ENCODE peak calls at places on chromosomes 4 and X, in four cellular contexts. One of them, this sample, is unnamed.

GRCh38 chrX:137563681-137564651 is 2.0 kb upstream of the ZIC3 start:
- DNase-seq in GM12892: no peak
- DNase-seq in K562: no peak
- DNase-seq in Panc1: no peak
- DNase-seq in this sample: no peak

GRCh38 chrX:134431894-134432293 is 28.1 kb upstream of the HPRT1 start:
- DNase-seq in GM12892: no peak
- DNase-seq in K562: no peak
- DNase-seq in Panc1: no peak
- DNase-seq in this sample: no peak

GRCh38 chr4:156999175-156999517 is 27.5 kb upstream of the PDGFC start:
- DNase-seq in Panc1: peak; percentile 87
- DNase-seq in GM12892: no peak
- DNase-seq in K562: no peak
- DNase-seq in this sample: peak; percentile 10

GRCh38 chrX:48971325-48972213 is at the start of gene KCND1:
- DNase-seq in GM12892: no peak
- DNase-seq in K562: peak; percentile 21
- DNase-seq in Panc1: no peak
- DNase-seq in this sample: peak; percentile 28

GRCh38 chrX:1521459-1521956 is 15.5 kb downstream of the P2RY8 start:
- DNase-seq in GM12892: peak; percentile 69
- DNase-seq in Panc1: no peak
- DNase-seq in K562: no peak
- DNase-seq in this sample: peak; percentile 71

GRCh38 chr4:184347251-184348239 is 126.8 kb downstream of the IRF2 start:
- DNase-seq in GM12892: no peak
- DNase-seq in Panc1: no peak
- DNase-seq in K562: peak; percentile 76
- DNase-seq in this sample: peak; percentile 72

GRCh38 chr4:18113710-18114331 is 92.3 kb upstream of the LCORL start:
- DNase-seq in Panc1: no peak
- DNase-seq in GM12892: no peak
- DNase-seq in K562: no peak
- DNase-seq in this sample: no peak

GRCh38 chrX:2748171-2748814 is 3.5 kb upstream of the XG start:
- DNase-seq in Panc1: no peak
- DNase-seq in K562: no peak
- DNase-seq in GM12892: no peak
- DNase-seq in this sample: no peak

GRCh38 chr4:122481766-122482405 is 25.4 kb upstream of the IL2 start:
- DNase-seq in Panc1: no peak
- DNase-seq in GM12892: no peak
- DNase-seq in K562: no peak
- DNase-seq in this sample: no peak

GRCh38 chr4:113869743-113870375 is 108.3 kb upstream of the CAMK2D start:
- DNase-seq in Panc1: no peak
- DNase-seq in GM12892: no peak
- DNase-seq in K562: no peak
- DNase-seq in this sample: no peak

GRCh38 chr4:10115657-10116624 is 658 bp downstream of the WDR1 start:
- DNase-seq in GM12892: peak; percentile 79
- DNase-seq in Panc1: no peak
- DNase-seq in K562: peak; percentile 83
- DNase-seq in this sample: peak; percentile 87

GRCh38 chr4:89836897-89837384 is at the start of gene SNCA:
- DNase-seq in Panc1: no peak
- DNase-seq in GM12892: no peak
- DNase-seq in K562: peak; percentile 32
- DNase-seq in this sample: peak; percentile 33

GRCh38 chr4:8639777-8640720 is 47.5 kb downstream of the CPZ start:
- DNase-seq in K562: no peak
- DNase-seq in Panc1: no peak
- DNase-seq in GM12892: no peak
- DNase-seq in this sample: no peak

GRCh38 chr4:152009046-152009445 is 248.2 kb upstream of the GATB start:
- DNase-seq in K562: no peak
- DNase-seq in GM12892: no peak
- DNase-seq in Panc1: no peak
- DNase-seq in this sample: no peak

GRCh38 chrX:43655961-43656494 is at the start of gene MAOA:
- DNase-seq in GM12892: no peak
- DNase-seq in K562: no peak
- DNase-seq in Panc1: no peak
- DNase-seq in this sample: peak; percentile 88

GRCh38 chr4:113445286-113445685 is 316.3 kb downstream of the CAMK2D start:
- DNase-seq in Panc1: no peak
- DNase-seq in GM12892: no peak
- DNase-seq in K562: no peak
- DNase-seq in this sample: peak; percentile 21

GRCh38 chrX:8738588-8739189 is 6.8 kb upstream of the ANOS1 start:
- DNase-seq in K562: peak; percentile 8
- DNase-seq in Panc1: no peak
- DNase-seq in GM12892: no peak
- DNase-seq in this sample: peak; percentile 22

GRCh38 chr4:10204401-10205058 is 87.9 kb upstream of the WDR1 start:
- DNase-seq in GM12892: no peak
- DNase-seq in Panc1: no peak
- DNase-seq in K562: no peak
- DNase-seq in this sample: no peak

GRCh38 chr4:112717856-112718255 is 80.9 kb downstream of the LARP7 start:
- DNase-seq in GM12892: no peak
- DNase-seq in K562: no peak
- DNase-seq in Panc1: no peak
- DNase-seq in this sample: no peak

GRCh38 chrX:135740683-135741149 is 27.3 kb downstream of the CT45A3 start:
- DNase-seq in Panc1: no peak
- DNase-seq in K562: peak; percentile 71
- DNase-seq in GM12892: peak; percentile 21
- DNase-seq in this sample: peak; percentile 26

GRCh38 chrX:29792335-29792734 is 423.0 kb upstream of the MAGEB2 start:
- DNase-seq in Panc1: no peak
- DNase-seq in K562: no peak
- DNase-seq in GM12892: no peak
- DNase-seq in this sample: no peak

GRCh38 chrX:117808413-117808812 is 308.2 kb downstream of the KLHL13 start:
- DNase-seq in Panc1: no peak
- DNase-seq in K562: no peak
- DNase-seq in GM12892: no peak
- DNase-seq in this sample: no peak

GRCh38 chr4:53189011-53189410 is 176.8 kb downstream of the SCFD2 start:
- DNase-seq in Panc1: no peak
- DNase-seq in K562: no peak
- DNase-seq in GM12892: no peak
- DNase-seq in this sample: no peak

GRCh38 chr4:144174401-144175067 is 34.0 kb upstream of the GYPA start:
- DNase-seq in GM12892: no peak
- DNase-seq in K562: peak; percentile 28
- DNase-seq in Panc1: peak; percentile 24
- DNase-seq in this sample: no peak

GRCh38 chrX:136531951-136532350 is at the start of gene VGLL1:
- DNase-seq in K562: no peak
- DNase-seq in Panc1: no peak
- DNase-seq in GM12892: no peak
- DNase-seq in this sample: no peak

GRCh38 chr4:33780952-33781655 is 2463.2 kb downstream of the ARAP2 start:
- DNase-seq in GM12892: no peak
- DNase-seq in Panc1: no peak
- DNase-seq in K562: no peak
- DNase-seq in this sample: no peak

GRCh38 chrX:4830880-4831557 is 1117.6 kb upstream of the PRKX start:
- DNase-seq in GM12892: no peak
- DNase-seq in K562: no peak
- DNase-seq in Panc1: peak; percentile 33
- DNase-seq in this sample: no peak

GRCh38 chr4:37244583-37245390 is at the start of gene NWD2:
- DNase-seq in K562: no peak
- DNase-seq in Panc1: no peak
- DNase-seq in GM12892: no peak
- DNase-seq in this sample: peak; percentile 13

GRCh38 chrX:44072631-44073030 is 99.4 kb upstream of the NDP start:
- DNase-seq in K562: no peak
- DNase-seq in Panc1: no peak
- DNase-seq in GM12892: no peak
- DNase-seq in this sample: no peak

DNA sequence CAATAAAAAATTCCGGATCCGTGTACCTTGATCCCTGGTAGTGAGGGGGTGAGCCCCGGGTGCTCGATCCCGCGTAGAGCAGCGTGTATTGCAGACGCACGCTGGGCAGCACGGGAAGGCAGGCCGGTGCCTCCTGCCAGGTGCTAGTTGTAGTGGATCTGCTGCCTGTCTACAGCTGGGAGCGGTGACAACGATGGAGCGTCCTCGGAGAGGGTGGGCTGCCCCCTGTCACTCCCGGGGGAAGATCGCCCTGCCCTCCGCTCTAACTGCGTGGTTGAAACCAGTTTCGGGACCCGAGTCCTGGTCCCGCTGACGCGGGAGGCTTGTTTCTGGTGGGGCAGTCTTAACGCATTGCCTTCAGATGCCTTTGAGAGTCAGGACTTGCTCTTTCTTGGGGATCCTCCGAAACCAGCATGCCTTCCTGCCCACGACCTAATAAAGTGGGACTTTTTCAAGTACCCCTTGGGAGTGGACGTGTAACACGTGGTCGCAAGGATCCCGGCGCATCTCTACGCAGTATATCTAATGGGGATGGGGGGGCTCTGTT is 2.7 kb upstream of the NKX6-1 start:
- DNase-seq in GM12892: no peak
- DNase-seq in Panc1: no peak
- DNase-seq in K562: no peak
- DNase-seq in this sample: no peak
- TF ChIP-seq POLR2AphosphoS5 in GM12892: no peak
- TF ChIP-seq POLR2AphosphoS5 in Panc1: no peak
- TF ChIP-seq POLR2AphosphoS5 in K562: no peak
- TF ChIP-seq POLR2AphosphoS5 in this sample: no peak

GRCh38 chr4:137545461-137545861 is 13.2 kb upstream of the PCDH18 start:
- DNase-seq in GM12892: no peak
- DNase-seq in Panc1: no peak
- DNase-seq in K562: no peak
- DNase-seq in this sample: no peak
- TF ChIP-seq POLR2AphosphoS5 in GM12892: no peak
- TF ChIP-seq POLR2AphosphoS5 in Panc1: no peak
- TF ChIP-seq POLR2AphosphoS5 in K562: no peak
- TF ChIP-seq POLR2AphosphoS5 in this sample: no peak

DNA sequence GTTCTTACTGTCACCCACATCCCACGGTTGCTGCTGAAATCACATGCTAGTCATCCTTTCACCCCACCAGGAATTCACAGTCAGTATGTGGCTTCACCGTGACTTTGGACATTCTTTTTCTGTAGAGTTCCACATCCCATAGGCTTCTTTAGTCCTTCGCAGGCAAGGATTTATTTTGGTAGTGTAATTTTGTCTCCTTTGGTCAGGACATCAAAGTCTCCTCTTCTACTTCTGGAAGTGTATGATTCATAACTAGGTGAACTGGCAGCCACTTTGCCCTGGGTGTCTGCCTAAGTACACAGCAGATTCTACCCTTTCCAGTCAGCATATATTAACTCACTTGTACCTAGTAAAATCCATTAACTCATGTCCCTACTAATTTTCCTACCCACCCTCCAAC is 38.3 kb upstream of the MMAA start:
- DNase-seq in Panc1: no peak
- DNase-seq in GM12892: no peak
- DNase-seq in K562: no peak
- DNase-seq in this sample: no peak
- TF ChIP-seq POLR2AphosphoS5 in Panc1: no peak
- TF ChIP-seq POLR2AphosphoS5 in GM12892: no peak
- TF ChIP-seq POLR2AphosphoS5 in K562: no peak
- TF ChIP-seq POLR2AphosphoS5 in this sample: no peak

GRCh38 chr4:119585771-119586170 is 42.8 kb downstream of the PDE5A start:
- DNase-seq in GM12892: no peak
- DNase-seq in Panc1: no peak
- DNase-seq in K562: no peak
- DNase-seq in this sample: no peak

GRCh38 chr4:119579823-119580222 is 48.8 kb downstream of the PDE5A start:
- DNase-seq in K562: no peak
- DNase-seq in Panc1: no peak
- DNase-seq in GM12892: no peak
- DNase-seq in this sample: no peak

GRCh38 chr4:119581480-119581879 is 47.1 kb downstream of the PDE5A start:
- DNase-seq in Panc1: no peak
- DNase-seq in GM12892: no peak
- DNase-seq in K562: no peak
- DNase-seq in this sample: no peak

GRCh38 chr4:119580293-119580692 is 48.3 kb downstream of the PDE5A start:
- DNase-seq in Panc1: no peak
- DNase-seq in K562: no peak
- DNase-seq in GM12892: no peak
- DNase-seq in this sample: no peak
- TF ChIP-seq POLR2AphosphoS5 in Panc1: no peak
- TF ChIP-seq POLR2AphosphoS5 in K562: no peak
- TF ChIP-seq POLR2AphosphoS5 in GM12892: no peak
- TF ChIP-seq POLR2AphosphoS5 in this sample: no peak

GRCh38 chr4:168051526-168051925 is 40.8 kb upstream of the ANXA10 start:
- DNase-seq in GM12892: no peak
- DNase-seq in K562: no peak
- DNase-seq in Panc1: no peak
- DNase-seq in this sample: no peak

DNA sequence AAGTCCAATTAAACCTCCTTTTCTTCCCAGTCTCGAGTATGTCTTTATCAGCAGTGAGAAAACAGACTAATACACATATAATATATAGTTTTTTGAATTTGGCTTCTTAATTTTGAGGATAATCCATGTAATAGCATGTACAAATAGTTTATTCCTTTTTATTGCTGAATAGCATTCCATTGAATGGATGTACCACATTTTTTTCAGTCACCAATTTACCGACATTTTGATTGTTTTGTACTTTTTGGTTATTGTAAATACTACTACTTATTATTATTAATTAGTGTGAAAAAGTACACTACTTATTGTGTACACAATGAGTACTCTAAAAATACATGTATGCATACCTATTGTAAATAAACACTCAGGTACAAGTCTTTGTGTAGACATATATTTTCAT is 42.3 kb upstream of the ANXA10 start:
- DNase-seq in Panc1: no peak
- DNase-seq in GM12892: no peak
- DNase-seq in K562: no peak
- DNase-seq in this sample: no peak
- TF ChIP-seq POLR2AphosphoS5 in Panc1: no peak
- TF ChIP-seq POLR2AphosphoS5 in GM12892: no peak
- TF ChIP-seq POLR2AphosphoS5 in K562: no peak
- TF ChIP-seq POLR2AphosphoS5 in this sample: no peak

GRCh38 chr4:56435001-56435747 is at the start of gene PPAT:
- DNase-seq in Panc1: no peak
- DNase-seq in GM12892: peak; percentile 92
- DNase-seq in K562: peak; percentile 97
- DNase-seq in this sample: peak; percentile 99

GRCh38 chr4:56434599-56435000 is 815 bp downstream of the PPAT start:
- DNase-seq in Panc1: no peak
- DNase-seq in K562: no peak
- DNase-seq in GM12892: no peak
- DNase-seq in this sample: no peak

GRCh38 chr4:56433280-56433679 is 2.1 kb downstream of the PPAT start:
- DNase-seq in Panc1: no peak
- DNase-seq in K562: no peak
- DNase-seq in GM12892: no peak
- DNase-seq in this sample: no peak

GRCh38 chr4:56440983-56441382 is 4.9 kb downstream of the PAICS start:
- DNase-seq in K562: no peak
- DNase-seq in Panc1: no peak
- DNase-seq in GM12892: no peak
- DNase-seq in this sample: no peak

GRCh38 chr4:56435748-56436442 is at the start of gene PAICS:
- DNase-seq in Panc1: peak; percentile 76
- DNase-seq in K562: peak; percentile 94
- DNase-seq in GM12892: peak; percentile 66
- DNase-seq in this sample: peak; percentile 95
- TF ChIP-seq POLR2AphosphoS5 in Panc1: peak; percentile 44
- TF ChIP-seq POLR2AphosphoS5 in K562: no peak
- TF ChIP-seq POLR2AphosphoS5 in GM12892: peak; percentile 83
- TF ChIP-seq POLR2AphosphoS5 in this sample: peak; percentile 70